ENCODE peak calls at places on chromosomes 13 and 19, in seven cellular contexts. One of them, this sample, is unnamed.

GRCh38 chr13:75704942-75705320 is 68.8 kb downstream of the LMO7 start:
- DNase-seq in mammary epithelial cell: peak; percentile 82
- DNase-seq in gastrocnemius medialis: no peak
- DNase-seq in CD8-positive, alpha-beta T cell: no peak
- DNase-seq in uterus: no peak
- DNase-seq in tibial artery: no peak
- DNase-seq in aorta: no peak
- DNase-seq in this sample: peak; percentile 65

GRCh38 chr19:49512970-49513745 is 697 bp downstream of the FCGRT start:
- DNase-seq in mammary epithelial cell: no peak
- DNase-seq in uterus: peak; percentile 72
- DNase-seq in tibial artery: no peak
- DNase-seq in aorta: no peak
- DNase-seq in gastrocnemius medialis: peak; percentile 38
- DNase-seq in CD8-positive, alpha-beta T cell: no peak
- DNase-seq in this sample: no peak

GRCh38 chr19:7545295-7545694 is 9.8 kb downstream of the PNPLA6 start:
- DNase-seq in CD8-positive, alpha-beta T cell: no peak
- DNase-seq in aorta: no peak
- DNase-seq in mammary epithelial cell: no peak
- DNase-seq in tibial artery: no peak
- DNase-seq in gastrocnemius medialis: no peak
- DNase-seq in uterus: no peak
- DNase-seq in this sample: no peak

GRCh38 chr13:42549555-42549941 is 24.4 kb upstream of the TNFSF11 start:
- DNase-seq in mammary epithelial cell: no peak
- DNase-seq in gastrocnemius medialis: no peak
- DNase-seq in uterus: no peak
- DNase-seq in tibial artery: no peak
- DNase-seq in CD8-positive, alpha-beta T cell: no peak
- DNase-seq in aorta: no peak
- DNase-seq in this sample: no peak

GRCh38 chr13:27954406-27954851 is 14.7 kb downstream of the CDX2 start:
- DNase-seq in uterus: no peak
- DNase-seq in aorta: no peak
- DNase-seq in CD8-positive, alpha-beta T cell: no peak
- DNase-seq in tibial artery: no peak
- DNase-seq in mammary epithelial cell: no peak
- DNase-seq in gastrocnemius medialis: no peak
- DNase-seq in this sample: no peak

GRCh38 chr13:100954430-100955361 is 280.1 kb upstream of the TMTC4 start:
- DNase-seq in CD8-positive, alpha-beta T cell: no peak
- DNase-seq in aorta: no peak
- DNase-seq in uterus: no peak
- DNase-seq in tibial artery: no peak
- DNase-seq in gastrocnemius medialis: no peak
- DNase-seq in mammary epithelial cell: no peak
- DNase-seq in this sample: no peak

GRCh38 chr19:34471906-34472305 is 9.7 kb upstream of the WTIP start:
- DNase-seq in mammary epithelial cell: no peak
- DNase-seq in tibial artery: no peak
- DNase-seq in gastrocnemius medialis: no peak
- DNase-seq in uterus: no peak
- DNase-seq in aorta: no peak
- DNase-seq in CD8-positive, alpha-beta T cell: no peak
- DNase-seq in this sample: no peak

GRCh38 chr13:113771709-113772331 is 12.8 kb downstream of the TMEM255B start:
- DNase-seq in aorta: no peak
- DNase-seq in gastrocnemius medialis: no peak
- DNase-seq in mammary epithelial cell: peak; percentile 54
- DNase-seq in CD8-positive, alpha-beta T cell: no peak
- DNase-seq in uterus: no peak
- DNase-seq in tibial artery: no peak
- DNase-seq in this sample: no peak

GRCh38 chr19:15099017-15099582 is 8.1 kb upstream of the SYDE1 start:
- DNase-seq in CD8-positive, alpha-beta T cell: no peak
- DNase-seq in mammary epithelial cell: no peak
- DNase-seq in gastrocnemius medialis: no peak
- DNase-seq in tibial artery: no peak
- DNase-seq in uterus: no peak
- DNase-seq in aorta: no peak
- DNase-seq in this sample: no peak

GRCh38 chr19:10464456-10464855 is 38.7 kb downstream of the KEAP1 start:
- DNase-seq in tibial artery: no peak
- DNase-seq in uterus: no peak
- DNase-seq in CD8-positive, alpha-beta T cell: no peak
- DNase-seq in aorta: no peak
- DNase-seq in gastrocnemius medialis: no peak
- DNase-seq in mammary epithelial cell: no peak
- DNase-seq in this sample: no peak

GRCh38 chr19:28535352-28535775 is 677.6 kb downstream of the UQCRFS1 start:
- DNase-seq in mammary epithelial cell: no peak
- DNase-seq in tibial artery: no peak
- DNase-seq in CD8-positive, alpha-beta T cell: no peak
- DNase-seq in gastrocnemius medialis: no peak
- DNase-seq in uterus: no peak
- DNase-seq in aorta: no peak
- DNase-seq in this sample: no peak

GRCh38 chr13:70894258-70894657 is 786.0 kb upstream of the KLHL1 start:
- DNase-seq in mammary epithelial cell: no peak
- DNase-seq in aorta: no peak
- DNase-seq in gastrocnemius medialis: no peak
- DNase-seq in tibial artery: no peak
- DNase-seq in CD8-positive, alpha-beta T cell: no peak
- DNase-seq in uterus: no peak
- DNase-seq in this sample: no peak

GRCh38 chr13:101875717-101876393 is 423.4 kb downstream of the ITGBL1 start:
- DNase-seq in CD8-positive, alpha-beta T cell: no peak
- DNase-seq in uterus: no peak
- DNase-seq in gastrocnemius medialis: no peak
- DNase-seq in mammary epithelial cell: peak; percentile 91
- DNase-seq in aorta: no peak
- DNase-seq in tibial artery: no peak
- DNase-seq in this sample: peak; percentile 65

GRCh38 chr13:40668335-40668734 is 1.9 kb upstream of the FOXO1 start:
- DNase-seq in mammary epithelial cell: no peak
- DNase-seq in aorta: no peak
- DNase-seq in tibial artery: peak; percentile 67
- DNase-seq in CD8-positive, alpha-beta T cell: no peak
- DNase-seq in gastrocnemius medialis: peak; percentile 76
- DNase-seq in uterus: peak; percentile 51
- DNase-seq in this sample: no peak

GRCh38 chr19:12611361-12611699 is 610 bp downstream of the ZNF791 start:
- DNase-seq in CD8-positive, alpha-beta T cell: no peak
- DNase-seq in tibial artery: peak; percentile 77
- DNase-seq in gastrocnemius medialis: peak; percentile 74
- DNase-seq in uterus: peak; percentile 66
- DNase-seq in mammary epithelial cell: peak; percentile 65
- DNase-seq in aorta: peak; percentile 89
- DNase-seq in this sample: peak; percentile 64

GRCh38 chr19:40235238-40236025 is 8.9 kb upstream of the CCNP start:
- DNase-seq in CD8-positive, alpha-beta T cell: no peak
- DNase-seq in tibial artery: no peak
- DNase-seq in mammary epithelial cell: no peak
- DNase-seq in gastrocnemius medialis: no peak
- DNase-seq in uterus: no peak
- DNase-seq in aorta: no peak
- DNase-seq in this sample: peak; percentile 57

GRCh38 chr19:55632463-55632834 is 8.1 kb upstream of the ZNF784 start:
- DNase-seq in aorta: no peak
- DNase-seq in CD8-positive, alpha-beta T cell: peak; percentile 72
- DNase-seq in uterus: peak; percentile 69
- DNase-seq in gastrocnemius medialis: peak; percentile 91
- DNase-seq in tibial artery: peak; percentile 98
- DNase-seq in mammary epithelial cell: peak; percentile 84
- DNase-seq in this sample: no peak

GRCh38 chr19:35304036-35304435 is 12.1 kb downstream of the MAG start:
- DNase-seq in gastrocnemius medialis: no peak
- DNase-seq in uterus: no peak
- DNase-seq in mammary epithelial cell: no peak
- DNase-seq in CD8-positive, alpha-beta T cell: no peak
- DNase-seq in tibial artery: no peak
- DNase-seq in aorta: no peak
- DNase-seq in this sample: no peak

GRCh38 chr13:20702530-20702929 is 969 bp upstream of the IL17D start:
- DNase-seq in mammary epithelial cell: no peak
- DNase-seq in aorta: no peak
- DNase-seq in gastrocnemius medialis: no peak
- DNase-seq in CD8-positive, alpha-beta T cell: no peak
- DNase-seq in tibial artery: no peak
- DNase-seq in uterus: no peak
- DNase-seq in this sample: no peak

GRCh38 chr19:13831560-13832056 is 36.4 kb downstream of the ZSWIM4 start:
- DNase-seq in mammary epithelial cell: peak; percentile 54
- DNase-seq in tibial artery: no peak
- DNase-seq in aorta: peak; percentile 82
- DNase-seq in gastrocnemius medialis: no peak
- DNase-seq in uterus: peak; percentile 15
- DNase-seq in CD8-positive, alpha-beta T cell: no peak
- DNase-seq in this sample: no peak

DNA sequence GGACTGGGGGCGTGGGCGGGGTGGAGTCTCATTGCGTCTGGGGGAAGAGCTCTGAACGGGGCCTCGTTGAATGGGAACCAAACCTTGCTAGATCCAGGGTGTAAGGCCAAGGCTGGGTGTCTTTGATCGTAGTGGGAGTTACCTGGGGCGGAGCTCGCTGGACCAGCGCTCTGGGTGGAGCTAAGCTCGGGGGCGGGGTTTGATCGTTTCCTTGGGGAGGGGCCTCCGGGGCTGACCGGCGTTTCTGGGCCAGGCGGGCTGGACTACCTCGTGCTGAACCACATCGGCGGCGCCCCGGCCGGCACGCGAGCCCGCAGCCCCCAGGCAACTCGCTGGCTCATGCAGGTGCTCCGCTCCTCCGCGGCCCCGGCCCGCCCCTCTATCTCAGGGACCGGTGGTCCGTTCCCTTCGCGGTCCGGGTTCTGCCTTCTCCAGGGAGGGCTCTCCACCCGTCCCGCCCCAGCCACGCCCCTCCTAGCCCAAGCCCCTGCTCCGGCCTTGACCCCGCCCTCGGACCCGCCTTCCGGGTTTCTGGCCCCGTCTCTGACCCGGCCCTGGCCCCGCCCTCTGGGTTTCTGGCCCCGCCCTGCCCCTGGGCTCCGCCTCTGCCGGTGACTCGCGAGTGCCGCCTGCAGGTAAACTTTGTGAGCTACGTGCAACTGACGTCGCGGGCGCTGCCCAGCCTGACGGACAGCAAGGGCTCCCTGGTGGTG is 3.3 kb upstream of the RPL36 start:
- DNase-seq in uterus: peak; percentile 98
- DNase-seq in gastrocnemius medialis: peak; percentile 94
- DNase-seq in mammary epithelial cell: peak; percentile 90
- DNase-seq in CD8-positive, alpha-beta T cell: peak; percentile 85
- DNase-seq in tibial artery: peak; percentile 97
- DNase-seq in aorta: peak; percentile 100
- DNase-seq in this sample: peak; percentile 97
- H3K4me3 ChIP-seq in uterus: peak overlapping the region; percentile 37
- H3K4me3 ChIP-seq in gastrocnemius medialis: peak overlapping the region; percentile 78
- H3K4me3 ChIP-seq in mammary epithelial cell: peak overlapping the region; percentile 74
- H3K4me3 ChIP-seq in CD8-positive, alpha-beta T cell: peak overlapping the region; percentile 59
- H3K4me3 ChIP-seq in tibial artery: peak overlapping the region; percentile 55
- H3K4me3 ChIP-seq in aorta: no peak overlapping the region
- H3K4me3 ChIP-seq in this sample: peak overlapping the region; percentile 52

DNA sequence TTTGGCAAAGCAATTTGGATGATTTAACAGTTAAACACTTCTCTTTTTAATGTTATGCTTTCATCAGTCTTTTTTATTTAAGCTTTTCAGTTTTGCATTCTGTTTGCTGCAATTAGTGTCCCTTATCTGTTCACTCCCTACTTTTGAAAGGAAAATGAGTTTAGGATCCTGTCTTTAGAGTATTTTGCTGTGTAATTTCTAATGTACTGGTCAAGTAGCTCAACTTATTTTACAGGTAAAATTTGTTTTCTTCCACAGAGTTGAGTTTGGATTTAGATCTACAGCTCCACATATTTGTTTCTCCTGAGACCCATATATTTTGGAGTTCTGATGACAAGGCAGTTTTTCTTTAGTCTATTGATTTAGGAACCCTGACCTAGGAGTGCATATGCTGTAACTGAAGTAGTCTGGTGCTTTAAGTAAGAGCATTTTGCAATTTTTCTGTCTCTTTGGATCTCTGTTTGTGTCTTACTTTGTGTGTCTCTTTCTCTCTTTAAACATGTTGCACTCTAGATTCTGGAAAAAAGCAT is 19.4 kb upstream of the SPRY2 start:
- DNase-seq in gastrocnemius medialis: no peak
- DNase-seq in tibial artery: no peak
- DNase-seq in CD8-positive, alpha-beta T cell: no peak
- DNase-seq in uterus: no peak
- DNase-seq in mammary epithelial cell: no peak
- DNase-seq in aorta: no peak
- DNase-seq in this sample: no peak
- H3K27ac ChIP-seq in gastrocnemius medialis: peak overlapping the region; percentile 2
- H3K27ac ChIP-seq in tibial artery: no peak overlapping the region
- H3K27ac ChIP-seq in CD8-positive, alpha-beta T cell: no peak overlapping the region
- H3K27ac ChIP-seq in uterus: no peak overlapping the region
- H3K27ac ChIP-seq in mammary epithelial cell: no peak overlapping the region
- H3K27ac ChIP-seq in aorta: no peak overlapping the region
- H3K27ac ChIP-seq in this sample: no peak overlapping the region

GRCh38 chr19:41386442-41386841 is 10.1 kb downstream of the TMEM91 start:
- DNase-seq in aorta: no peak
- DNase-seq in tibial artery: no peak
- DNase-seq in CD8-positive, alpha-beta T cell: no peak
- DNase-seq in gastrocnemius medialis: no peak
- DNase-seq in uterus: peak; percentile 68
- DNase-seq in mammary epithelial cell: peak; percentile 57
- DNase-seq in this sample: no peak

DNA sequence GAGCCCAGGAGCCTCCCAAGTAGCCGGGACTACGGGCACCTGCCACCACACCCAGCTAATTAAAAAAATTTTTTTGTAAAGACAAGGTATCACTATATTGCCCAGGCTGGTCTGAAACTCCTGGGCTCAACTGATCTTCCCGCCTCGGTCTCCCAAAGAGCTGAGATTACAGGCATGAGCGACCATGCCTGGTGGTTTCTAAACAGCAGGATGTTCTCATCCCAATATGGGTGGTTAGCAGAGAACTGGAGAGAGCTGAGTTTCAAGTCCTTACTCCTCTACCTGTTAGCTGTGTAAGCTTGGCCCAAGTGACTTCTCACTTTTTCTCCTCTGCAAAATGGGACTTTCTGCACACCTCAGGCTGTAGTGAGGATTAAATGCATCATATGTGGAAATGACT is 8.0 kb downstream of the TMEM91 start:
- DNase-seq in tibial artery: no peak
- DNase-seq in aorta: no peak
- DNase-seq in mammary epithelial cell: no peak
- DNase-seq in CD8-positive, alpha-beta T cell: no peak
- DNase-seq in uterus: no peak
- DNase-seq in gastrocnemius medialis: no peak
- DNase-seq in this sample: no peak
- H3K4me3 ChIP-seq in tibial artery: no peak overlapping the region
- H3K4me3 ChIP-seq in aorta: no peak overlapping the region
- H3K4me3 ChIP-seq in mammary epithelial cell: no peak overlapping the region
- H3K4me3 ChIP-seq in CD8-positive, alpha-beta T cell: no peak overlapping the region
- H3K4me3 ChIP-seq in uterus: no peak overlapping the region
- H3K4me3 ChIP-seq in gastrocnemius medialis: no peak overlapping the region
- H3K4me3 ChIP-seq in this sample: no peak overlapping the region

DNA sequence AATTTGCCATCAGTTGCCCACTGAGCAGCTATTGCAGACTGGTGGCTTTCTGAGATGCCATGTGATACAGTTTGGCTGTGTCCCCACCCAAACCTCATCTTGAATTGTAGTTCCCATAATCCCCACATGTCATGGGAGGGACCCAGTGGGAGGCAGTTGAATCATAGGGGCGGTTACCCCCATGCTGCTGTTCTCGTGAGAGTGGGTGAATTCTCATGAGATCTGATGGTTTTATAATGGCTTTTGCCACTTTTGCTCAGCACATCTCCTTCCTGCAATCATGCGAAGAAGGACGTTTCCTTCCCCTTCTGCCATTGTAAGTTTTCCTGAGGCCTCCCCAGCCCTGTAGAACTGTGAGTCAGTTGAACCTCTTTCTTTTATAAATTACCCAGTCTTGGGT is 34.8 kb upstream of the ANKRD10 start:
- DNase-seq in tibial artery: no peak
- DNase-seq in gastrocnemius medialis: no peak
- DNase-seq in mammary epithelial cell: no peak
- DNase-seq in aorta: no peak
- DNase-seq in uterus: no peak
- DNase-seq in CD8-positive, alpha-beta T cell: no peak
- DNase-seq in this sample: no peak
- H3K27ac ChIP-seq in tibial artery: no peak overlapping the region
- H3K27ac ChIP-seq in gastrocnemius medialis: no peak overlapping the region
- H3K27ac ChIP-seq in mammary epithelial cell: no peak overlapping the region
- H3K27ac ChIP-seq in aorta: no peak overlapping the region
- H3K27ac ChIP-seq in uterus: no peak overlapping the region
- H3K27ac ChIP-seq in CD8-positive, alpha-beta T cell: no peak overlapping the region
- H3K27ac ChIP-seq in this sample: no peak overlapping the region

This sample was measured in RWPE2.